ENCODE peak calls at places on chromosomes 2 and 18, in ten cellular contexts. M is mammary epithelial cell; P is CD8-positive, alpha-beta T cell; W is astrocyte of the cerebellum; E is endodermal cell; X is fibroblast of the aortic adventitia; A is transverse colon; N is GM23248; C is stomach; L is CD8-positive, alpha-beta memory T cell. Z is an unnamed sample.
A peak's percentile ranks its signal among the peaks of the same experiment; 100 is the strongest.

GRCh38 chr2:220857371-220857770 is 714.7 kb downstream of the EPHA4 start:
- DNase-seq in M (no peak), P (no peak), W (no peak), E (no peak), X (no peak), A (no peak), N (no peak), C (no peak), L (no peak), Z (no peak)

GRCh38 chr18:55302337-55302833 is 285.6 kb downstream of the TCF4 start:
- DNase-seq in M (no peak), P (no peak), W (no peak), E (peak; percentile 54), X (no peak), A (no peak), N (peak; percentile 50), C (no peak), L (no peak), Z (peak; percentile 43)

GRCh38 chr2:65064728-65065552 is 8.7 kb downstream of the CEP68 start:
- DNase-seq in M (peak; percentile 77), P (peak; percentile 35), W (peak; percentile 86), E (peak; percentile 67), X (peak; percentile 97), A (peak; percentile 54), N (peak; percentile 96), C (peak; percentile 47), L (no peak), Z (peak; percentile 79)

GRCh38 chr2:112646102-112646719 is 472 bp downstream of the SLC20A1 start:
- DNase-seq in M (no peak), P (peak; percentile 45), W (no peak), E (no peak), X (no peak), A (no peak), N (peak; percentile 64), C (no peak), L (peak; percentile 27), Z (peak; percentile 78)

GRCh38 chr2:177148477-177149154 is 64.0 kb upstream of the HNRNPA3 start:
- DNase-seq in M (peak; percentile 72), P (peak; percentile 77), W (peak; percentile 36), E (peak; percentile 95), X (peak; percentile 68), A (peak; percentile 84), N (peak; percentile 88), C (peak; percentile 80), L (peak; percentile 60), Z (peak; percentile 93)

GRCh38 chr2:120432293-120432975 is 86.5 kb downstream of the INHBB start:
- DNase-seq in M (no peak), P (no peak), W (no peak), E (peak; percentile 48), X (no peak), A (no peak), N (no peak), C (no peak), L (no peak), Z (no peak)

GRCh38 chr2:73886357-73886756 is 6.5 kb upstream of the ACTG2 start:
- DNase-seq in M (no peak), P (no peak), W (no peak), E (no peak), X (no peak), A (no peak), N (no peak), C (no peak), L (no peak), Z (no peak)

GRCh38 chr2:74516070-74516633 is 1.9 kb downstream of the TLX2 start:
- DNase-seq in M (no peak), P (peak; percentile 74), W (no peak), E (peak; percentile 95), X (no peak), A (peak; percentile 60), N (peak; percentile 59), C (peak; percentile 62), L (peak; percentile 62), Z (no peak)

GRCh38 chr2:237636578-237636977 is 9.2 kb downstream of the LRRFIP1 start:
- DNase-seq in M (no peak), P (no peak), W (no peak), E (no peak), X (no peak), A (no peak), N (no peak), C (no peak), L (no peak), Z (no peak)

GRCh38 chr2:176999331-176999730 is 213.3 kb upstream of the HNRNPA3 start:
- DNase-seq in M (no peak), P (no peak), W (no peak), E (no peak), X (peak; percentile 62), A (no peak), N (peak; percentile 67), C (no peak), L (no peak), Z (peak; percentile 18)

GRCh38 chr18:61039251-61039650 is 294.0 kb upstream of the CDH20 start:
- DNase-seq in M (no peak), P (no peak), W (no peak), E (no peak), X (no peak), A (no peak), N (no peak), C (no peak), L (no peak), Z (no peak)

GRCh38 chr18:76988015-76988826 is 144.4 kb downstream of the MBP start:
- DNase-seq in M (no peak), P (no peak), W (no peak), E (peak; percentile 48), X (no peak), A (no peak), N (no peak), C (no peak), L (no peak), Z (no peak)

GRCh38 chr2:121210691-121211090 is 74.3 kb downstream of the TFCP2L1 start:
- DNase-seq in M (no peak), P (no peak), W (no peak), E (no peak), X (no peak), A (peak; percentile 82), N (no peak), C (peak; percentile 93), L (no peak), Z (no peak)

GRCh38 chr2:181989099-181989498 is 3.4 kb downstream of the PPP1R1C start:
- DNase-seq in M (no peak), P (no peak), W (no peak), E (no peak), X (no peak), A (no peak), N (no peak), C (no peak), L (no peak), Z (no peak)

GRCh38 chr2:181991171-181991885 is 5.7 kb downstream of the PPP1R1C start:
- DNase-seq in M (no peak), P (no peak), W (no peak), E (no peak), X (no peak), A (no peak), N (no peak), C (no peak), L (no peak), Z (no peak)

GRCh38 chr2:181984814-181985631 is 630 bp upstream of the PPP1R1C start:
- DNase-seq in M (no peak), P (no peak), W (no peak), E (no peak), X (peak; percentile 21), A (no peak), N (no peak), C (no peak), L (no peak), Z (no peak)

GRCh38 chr2:181985632-181986205 is at the start of gene PPP1R1C:
- DNase-seq in M (no peak), P (no peak), W (no peak), E (no peak), X (no peak), A (no peak), N (no peak), C (no peak), L (no peak), Z (no peak)

GRCh38 chr2:181988154-181988924 is 2.7 kb downstream of the PPP1R1C start:
- DNase-seq in M (no peak), P (no peak), W (no peak), E (no peak), X (no peak), A (no peak), N (no peak), C (no peak), L (no peak), Z (no peak)
- H3K4me3 ChIP-seq in M (no peak overlapping the region), P (no peak overlapping the region), W (no peak overlapping the region), E (no peak overlapping the region), X (no peak overlapping the region), A (no peak overlapping the region), N (no peak overlapping the region), C (no peak overlapping the region), L (no peak overlapping the region), Z (no peak overlapping the region)

GRCh38 chr2:104854507-104855173 is 725 bp downstream of the POU3F3 start:
- DNase-seq in M (no peak), P (no peak), W (no peak), E (peak; percentile 65), X (no peak), A (no peak), N (peak; percentile 12), C (no peak), L (no peak), Z (no peak)
- H3K4me3 ChIP-seq in M (no peak overlapping the region), P (peak overlapping the region; percentile 60), W (peak overlapping the region; percentile 60), E (peak overlapping the region; percentile 77), X (no peak overlapping the region), A (no peak overlapping the region), N (no peak overlapping the region), C (peak overlapping the region; percentile 39), L (no peak overlapping the region), Z (peak overlapping the region; percentile 63)

DNA sequence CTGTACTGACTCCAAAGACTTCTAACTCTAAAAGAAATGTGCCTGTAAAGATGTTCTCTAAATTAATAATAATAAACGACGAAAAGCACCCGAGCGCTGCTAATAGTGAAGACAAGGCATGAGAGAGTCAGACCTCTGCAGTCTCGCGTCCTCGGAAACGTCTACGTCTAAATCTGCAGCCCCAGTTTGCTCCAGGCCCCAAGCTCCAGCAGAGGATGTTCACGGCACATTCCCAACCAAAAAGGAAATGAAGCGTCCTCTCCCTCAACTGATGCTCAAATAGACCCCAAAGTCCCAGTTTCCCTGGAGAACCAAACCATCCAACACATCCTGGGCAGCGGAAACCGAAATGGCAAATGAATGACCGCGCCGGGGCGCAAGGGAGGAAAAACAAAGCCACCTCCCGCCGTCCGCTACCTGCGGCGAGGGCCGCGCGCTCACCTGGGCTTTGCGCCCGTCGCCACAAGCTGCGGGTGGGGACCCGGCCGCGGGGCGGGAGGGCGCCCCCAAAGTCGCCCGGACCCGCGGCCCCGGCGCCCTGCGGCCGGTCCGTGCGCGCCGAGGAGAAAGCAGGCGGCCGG is 47.1 kb upstream of the CCDC150 start:
- DNase-seq in M (peak; percentile 27), P (no peak), W (peak; percentile 12), E (peak; percentile 87), X (peak; percentile 65), A (no peak), N (peak; percentile 76), C (no peak), L (no peak), Z (peak; percentile 74)
- H3K4me3 ChIP-seq in M (peak overlapping the region; percentile 40), P (no peak overlapping the region), W (peak overlapping the region; percentile 73), E (peak overlapping the region; percentile 85), X (peak overlapping the region; percentile 79), A (no peak overlapping the region), N (peak overlapping the region; percentile 84), C (peak overlapping the region; percentile 59), L (no peak overlapping the region), Z (peak overlapping the region; percentile 81)

DNA sequence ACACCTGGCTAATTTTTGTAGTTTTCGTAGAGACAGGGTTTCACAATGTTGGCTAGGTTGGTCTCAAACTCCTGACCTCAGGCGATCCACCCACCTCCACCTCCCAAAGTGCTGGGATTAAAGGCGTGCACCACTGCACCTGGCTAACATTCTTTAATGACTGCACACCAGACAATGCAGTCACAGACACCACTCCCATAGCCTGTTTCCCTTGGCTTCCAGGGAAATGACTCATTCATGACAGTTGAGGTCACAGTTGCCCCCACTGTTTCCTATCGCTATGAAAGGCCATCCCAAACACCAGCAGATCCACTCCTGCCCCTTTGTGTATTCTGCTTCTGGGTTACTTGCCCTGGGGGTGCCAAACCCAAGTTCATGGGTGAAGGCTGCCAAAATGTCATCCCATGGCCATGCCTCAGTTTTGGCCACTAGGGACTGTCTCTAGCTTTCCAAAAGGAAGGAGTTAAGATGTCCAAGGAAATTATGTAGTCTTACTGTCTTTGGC is 8.7 kb downstream of the CHMP1B start:
- DNase-seq in M (peak; percentile 99), P (no peak), W (no peak), E (peak; percentile 50), X (peak; percentile 75), A (peak; percentile 38), N (peak; percentile 83), C (no peak), L (no peak), Z (peak; percentile 47)
- H3K4me3 ChIP-seq in M (no peak overlapping the region), P (no peak overlapping the region), W (no peak overlapping the region), E (no peak overlapping the region), X (no peak overlapping the region), A (no peak overlapping the region), N (no peak overlapping the region), C (no peak overlapping the region), L (no peak overlapping the region), Z (no peak overlapping the region)